ENCODE peak calls at places on chromosomes 3 and 15, in five cellular contexts. X is heart right ventricle, L is upper lobe of right lung, J is esophagus squamous epithelium, C is AG10803. H is an unnamed sample.

GRCh38 chr15:60390931-60391501 is 6.8 kb downstream of the ANXA2 start:
- DNase-seq in X (no peak), L (no peak), J (peak; percentile 20), C (peak; percentile 91), H (peak; percentile 76)

GRCh38 chr3:133962879-133963278 is 66.8 kb downstream of the SLCO2A1 start:
- DNase-seq in C (peak; percentile 81), X (no peak), L (no peak), J (no peak), H (no peak)

GRCh38 chr3:156772588-156773206 is 53.5 kb upstream of the LEKR1 start:
- DNase-seq in C (no peak), L (no peak), X (no peak), J (no peak), H (no peak)

GRCh38 chr3:3038201-3038991 is 71.8 kb downstream of the IL5RA start:
- DNase-seq in L (no peak), C (no peak), X (no peak), J (peak; percentile 2), H (no peak)

GRCh38 chr3:20160230-20160629 is 25.8 kb downstream of the SGO1 start:
- DNase-seq in C (no peak), L (no peak), X (no peak), J (no peak), H (no peak)

GRCh38 chr3:40680685-40681657 is 156.2 kb downstream of the ZNF621 start:
- DNase-seq in C (no peak), J (no peak), X (no peak), L (no peak), H (no peak)

GRCh38 chr15:79192462-79193036 is 90.0 kb upstream of the ANKRD34C start:
- DNase-seq in C (peak; percentile 90), X (no peak), J (no peak), L (no peak), H (no peak)

GRCh38 chr3:38131621-38132369 is 5.1 kb downstream of the ACAA1 start:
- DNase-seq in C (peak; percentile 20), J (no peak), X (no peak), L (peak; percentile 63), H (no peak)

GRCh38 chr15:49058559-49058958 is 12.3 kb upstream of the SECISBP2L start:
- DNase-seq in C (no peak), J (no peak), X (no peak), L (no peak), H (no peak)

GRCh38 chr15:89366656-89367393 is 32.2 kb upstream of the POLG start:
- DNase-seq in C (no peak), J (no peak), L (no peak), X (no peak), H (no peak)

GRCh38 chr3:71444861-71445259 is 138.7 kb downstream of the FOXP1 start:
- DNase-seq in X (no peak), J (no peak), C (no peak), L (no peak), H (no peak)

GRCh38 chr15:92521624-92522008 is 127.9 kb downstream of the ST8SIA2 start:
- DNase-seq in J (no peak), C (peak; percentile 85), X (peak; percentile 31), L (no peak), H (no peak)

GRCh38 chr3:28726840-28727239 is 378.2 kb upstream of the AZI2 start:
- DNase-seq in J (no peak), X (peak; percentile 19), L (peak; percentile 61), C (peak; percentile 13), H (no peak)

GRCh38 chr3:65855370-65856100 is 183.2 kb downstream of the MAGI1 start:
- DNase-seq in J (no peak), L (no peak), X (no peak), C (peak; percentile 65), H (peak; percentile 82)

GRCh38 chr3:145869958-145870357 is 291.0 kb downstream of the PLOD2 start:
- DNase-seq in C (no peak), J (no peak), L (no peak), X (no peak), H (no peak)

GRCh38 chr3:184453296-184453695 is 73.4 kb downstream of the CHRD start:
- DNase-seq in X (no peak), J (no peak), C (no peak), L (no peak), H (no peak)

GRCh38 chr3:36444909-36445308 is 64.6 kb downstream of the STAC start:
- DNase-seq in L (no peak), C (peak; percentile 56), J (no peak), X (no peak), H (peak; percentile 38)

GRCh38 chr3:23240386-23240785 is 37.3 kb downstream of the UBE2E2 start:
- DNase-seq in J (no peak), C (no peak), L (no peak), X (no peak), H (no peak)

GRCh38 chr15:101710806-101711205 is 13.5 kb downstream of the TARS3 start:
- DNase-seq in X (no peak), J (no peak), L (no peak), C (peak; percentile 79), H (peak; percentile 39)

GRCh38 chr15:65939901-65940617 is 70.8 kb downstream of the RAB11A start:
- DNase-seq in L (no peak), C (peak; percentile 95), X (peak; percentile 30), J (no peak), H (peak; percentile 85)

GRCh38 chr3:56187051-56187450 is 281.2 kb downstream of the ERC2 start:
- DNase-seq in X (no peak), J (no peak), L (no peak), C (no peak), H (no peak)

GRCh38 chr15:42385980-42386695 is 26.8 kb downstream of the CAPN3 start:
- DNase-seq in C (no peak), J (no peak), L (peak; percentile 52), X (no peak), H (no peak)

GRCh38 chr15:68791431-68792283 is 29.0 kb downstream of the ANP32A start:
- DNase-seq in L (no peak), C (no peak), X (no peak), J (no peak), H (no peak)

DNA sequence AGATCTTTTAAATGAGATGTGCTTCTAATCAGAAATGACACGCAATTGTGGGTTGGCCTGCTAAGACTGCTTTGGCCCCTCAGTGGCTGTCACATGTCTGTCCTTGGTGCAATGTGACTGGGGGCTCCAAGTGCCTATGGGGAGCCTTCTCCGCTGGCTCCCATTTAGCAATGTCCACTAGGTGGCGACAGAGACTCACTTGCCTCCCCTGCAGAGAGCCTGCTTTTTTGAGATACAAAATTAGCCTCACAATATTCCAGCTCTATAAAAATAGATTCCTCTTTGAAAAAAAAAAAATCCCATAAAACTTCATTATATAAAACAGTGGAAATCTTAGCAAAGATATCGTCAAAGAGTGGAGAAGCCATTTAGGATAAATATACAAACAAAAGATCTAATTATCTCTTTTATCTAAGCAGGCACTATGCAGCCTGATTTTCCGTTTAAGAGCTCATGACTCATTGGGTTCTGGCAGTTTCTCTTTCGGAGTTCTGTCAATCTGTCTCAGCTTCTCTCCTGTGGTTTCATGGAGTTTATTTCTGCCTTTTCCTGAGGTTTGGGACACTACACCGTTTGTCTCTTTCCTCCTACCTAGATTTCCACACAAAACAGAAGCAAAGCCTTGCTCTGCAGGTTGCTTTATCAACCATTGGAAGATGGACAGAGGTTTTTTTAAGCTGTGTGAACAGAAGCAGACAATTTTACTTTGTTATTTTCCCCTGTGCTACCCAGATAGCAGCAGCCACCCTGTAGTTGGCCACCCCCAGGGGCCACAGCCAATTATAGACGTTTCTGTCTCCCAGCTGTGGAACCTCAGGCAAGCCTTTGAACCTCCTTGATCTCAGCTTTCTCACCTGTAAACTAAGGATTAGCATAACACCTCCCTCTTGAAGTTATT is 68.4 kb upstream of the TNFAIP8L3 start:
- DNase-seq in J (no peak), X (peak; percentile 55), C (peak; percentile 55), L (no peak), H (peak; percentile 63)
- H3K4me3 ChIP-seq in J (no peak overlapping the region), X (peak overlapping the region; percentile 15), C (peak overlapping the region; percentile 21), L (peak overlapping the region; percentile 15), H (peak overlapping the region; percentile 26)

GRCh38 chr15:97730315-97730714 is 230.2 kb upstream of the ARRDC4 start:
- DNase-seq in X (no peak), J (no peak), C (no peak), L (no peak), H (no peak)

GRCh38 chr15:97729270-97729669 is 231.2 kb upstream of the ARRDC4 start:
- DNase-seq in J (no peak), C (no peak), L (no peak), X (no peak), H (no peak)

GRCh38 chr15:97728791-97729190 is 231.7 kb upstream of the ARRDC4 start:
- DNase-seq in J (no peak), L (no peak), X (peak; percentile 23), C (no peak), H (no peak)
- H3K4me3 ChIP-seq in J (no peak overlapping the region), L (no peak overlapping the region), X (no peak overlapping the region), C (no peak overlapping the region), H (no peak overlapping the region)

DNA sequence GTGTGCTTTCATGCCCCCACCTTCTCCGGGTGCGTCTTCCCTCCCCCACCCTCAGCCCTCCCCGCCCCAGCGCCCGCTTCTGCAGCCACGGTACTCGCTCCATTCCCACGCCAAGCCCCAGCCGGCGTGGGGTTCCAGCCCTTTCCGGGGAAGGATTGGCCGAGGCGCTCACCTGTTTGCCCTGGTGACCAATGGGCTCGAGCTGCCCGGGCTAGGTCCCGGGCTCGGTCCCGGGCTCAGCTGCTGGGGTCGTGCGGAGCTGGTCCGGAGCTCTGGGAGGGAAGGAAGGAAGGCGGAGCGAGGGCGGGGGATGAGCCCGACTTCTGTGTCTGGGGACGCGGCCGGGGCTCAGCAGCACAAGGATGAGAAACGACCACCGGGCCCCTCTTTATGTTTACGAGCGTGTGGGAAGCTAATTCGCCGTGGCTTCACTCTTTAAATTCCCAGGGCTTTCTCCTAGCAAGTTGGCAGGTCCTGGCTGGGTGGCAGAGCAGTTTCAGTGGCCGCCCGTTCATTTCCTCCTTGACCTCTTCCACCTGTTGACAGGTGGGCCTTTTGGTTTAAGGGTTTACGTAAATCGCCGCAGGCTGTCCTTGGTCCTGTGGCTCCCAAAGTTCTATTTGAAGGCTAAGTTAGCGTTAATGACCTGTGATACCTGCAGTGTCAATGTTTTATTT is at the start of gene IGSF10:
- DNase-seq in X (peak; percentile 25), L (peak; percentile 75), J (no peak), C (no peak), H (no peak)
- H3K4me3 ChIP-seq in X (peak within 1 kb of the TSS; percentile 48), L (peak within 1 kb of the TSS; percentile 54), J (peak within 1 kb of the TSS; percentile 50), C (peak within 1 kb of the TSS; percentile 60), H (peak within 1 kb of the TSS; percentile 60)

GRCh38 chr15:29883126-29883525 is 60.9 kb upstream of the TJP1 start:
- DNase-seq in C (no peak), L (no peak), X (no peak), J (no peak), H (no peak)

GRCh38 chr15:29874977-29875376 is 52.7 kb upstream of the TJP1 start:
- DNase-seq in X (no peak), J (no peak), L (no peak), C (no peak), H (no peak)

GRCh38 chr15:29885183-29885582 is 62.9 kb upstream of the TJP1 start:
- DNase-seq in J (no peak), C (no peak), L (no peak), X (no peak), H (no peak)

GRCh38 chr15:29880886-29881285 is 58.6 kb upstream of the TJP1 start:
- DNase-seq in L (no peak), C (no peak), J (no peak), X (no peak), H (no peak)

DNA sequence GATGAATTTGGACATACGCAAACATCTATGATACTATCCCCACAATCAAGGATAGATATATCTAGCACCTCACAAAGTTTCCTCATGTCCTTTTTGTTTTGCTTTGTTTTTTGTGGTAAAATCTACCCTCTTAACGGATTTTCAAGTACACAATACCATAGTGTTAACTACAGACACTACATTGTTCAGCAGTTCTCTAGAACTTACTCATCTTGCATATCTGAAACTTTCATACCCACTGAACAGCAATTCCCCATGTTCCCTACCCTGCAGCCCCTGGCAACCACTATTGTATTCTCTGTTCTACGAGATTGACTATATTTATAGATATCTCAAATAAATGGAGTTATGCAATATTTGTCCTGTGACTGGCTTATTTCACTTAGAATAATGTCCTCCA is 58.1 kb upstream of the TJP1 start:
- DNase-seq in J (no peak), L (no peak), X (no peak), C (no peak), H (no peak)
- H3K4me3 ChIP-seq in J (no peak overlapping the region), L (no peak overlapping the region), X (no peak overlapping the region), C (no peak overlapping the region), H (no peak overlapping the region)

H was measured in epithelial cell of proximal tubule.